ENCODE peak calls at places on chromosome 5, in seven cellular contexts. One of them, this sample, is unnamed.

GRCh38 chr5:16733597-16733996 is 116.8 kb upstream of the RETREG1 start:
- DNase-seq in GM06990: no peak
- DNase-seq in ascending aorta: no peak
- DNase-seq in lung: no peak
- DNase-seq in PC-9: no peak
- DNase-seq in fibroblast of lung: no peak
- DNase-seq in ovary: no peak
- DNase-seq in this sample: no peak

GRCh38 chr5:15105799-15106393 is 234.3 kb upstream of the ANKH start:
- DNase-seq in GM06990: peak
- DNase-seq in PC-9: peak
- DNase-seq in ascending aorta: no peak
- DNase-seq in lung: peak
- DNase-seq in ovary: no peak
- DNase-seq in fibroblast of lung: peak
- DNase-seq in this sample: peak

GRCh38 chr5:51383494-51384081 is 340 bp downstream of the ISL1 start:
- DNase-seq in ascending aorta: no peak
- DNase-seq in PC-9: no peak
- DNase-seq in fibroblast of lung: no peak
- DNase-seq in ovary: no peak
- DNase-seq in GM06990: no peak
- DNase-seq in lung: no peak
- DNase-seq in this sample: no peak

GRCh38 chr5:102628449-102629175 is 126.5 kb upstream of the PAM start:
- DNase-seq in ascending aorta: no peak
- DNase-seq in ovary: no peak
- DNase-seq in PC-9: peak
- DNase-seq in fibroblast of lung: peak
- DNase-seq in lung: no peak
- DNase-seq in GM06990: no peak
- DNase-seq in this sample: peak

GRCh38 chr5:139251281-139251687 is 42.3 kb upstream of the MATR3 start:
- DNase-seq in GM06990: peak
- DNase-seq in lung: no peak
- DNase-seq in PC-9: no peak
- DNase-seq in ovary: no peak
- DNase-seq in ascending aorta: no peak
- DNase-seq in fibroblast of lung: no peak
- DNase-seq in this sample: no peak

GRCh38 chr5:103461223-103461622 is 101.4 kb downstream of the NUDT12 start:
- DNase-seq in GM06990: no peak
- DNase-seq in PC-9: peak
- DNase-seq in lung: no peak
- DNase-seq in fibroblast of lung: no peak
- DNase-seq in ascending aorta: no peak
- DNase-seq in ovary: no peak
- DNase-seq in this sample: peak

GRCh38 chr5:117266237-117266725 is 691.7 kb upstream of the SEMA6A start:
- DNase-seq in GM06990: no peak
- DNase-seq in ovary: no peak
- DNase-seq in lung: no peak
- DNase-seq in fibroblast of lung: peak
- DNase-seq in PC-9: no peak
- DNase-seq in ascending aorta: no peak
- DNase-seq in this sample: no peak

GRCh38 chr5:160534125-160534524 is 112.5 kb downstream of the PTTG1 start:
- DNase-seq in ascending aorta: no peak
- DNase-seq in GM06990: no peak
- DNase-seq in ovary: no peak
- DNase-seq in lung: no peak
- DNase-seq in fibroblast of lung: no peak
- DNase-seq in PC-9: no peak
- DNase-seq in this sample: no peak

GRCh38 chr5:177085985-177086917 is at the start of gene FGFR4:
- DNase-seq in GM06990: no peak
- DNase-seq in lung: peak
- DNase-seq in ovary: peak
- DNase-seq in fibroblast of lung: peak
- DNase-seq in PC-9: peak
- DNase-seq in ascending aorta: no peak
- DNase-seq in this sample: no peak

GRCh38 chr5:151223447-151224264 is at the start of gene CCDC69:
- DNase-seq in lung: peak
- DNase-seq in PC-9: peak
- DNase-seq in GM06990: peak
- DNase-seq in ovary: peak
- DNase-seq in ascending aorta: no peak
- DNase-seq in fibroblast of lung: peak
- DNase-seq in this sample: no peak

GRCh38 chr5:130286971-130287370 is 382.7 kb downstream of the CHSY3 start:
- DNase-seq in GM06990: no peak
- DNase-seq in lung: no peak
- DNase-seq in ascending aorta: no peak
- DNase-seq in ovary: no peak
- DNase-seq in PC-9: no peak
- DNase-seq in fibroblast of lung: no peak
- DNase-seq in this sample: no peak

GRCh38 chr5:129377504-129377903 is 82.6 kb upstream of the ADAMTS19 start:
- DNase-seq in ovary: no peak
- DNase-seq in PC-9: no peak
- DNase-seq in GM06990: no peak
- DNase-seq in fibroblast of lung: no peak
- DNase-seq in lung: no peak
- DNase-seq in ascending aorta: no peak
- DNase-seq in this sample: no peak

GRCh38 chr5:54936201-54936600 is 49.2 kb downstream of the ESM1 start:
- DNase-seq in PC-9: no peak
- DNase-seq in fibroblast of lung: no peak
- DNase-seq in GM06990: no peak
- DNase-seq in lung: no peak
- DNase-seq in ovary: no peak
- DNase-seq in ascending aorta: no peak
- DNase-seq in this sample: no peak

GRCh38 chr5:37816331-37816730 is 23.5 kb downstream of the GDNF start:
- DNase-seq in ascending aorta: no peak
- DNase-seq in fibroblast of lung: no peak
- DNase-seq in PC-9: no peak
- DNase-seq in ovary: no peak
- DNase-seq in lung: no peak
- DNase-seq in GM06990: no peak
- DNase-seq in this sample: no peak

GRCh38 chr5:43804041-43804440 is 201.1 kb downstream of the NNT start:
- DNase-seq in PC-9: no peak
- DNase-seq in lung: no peak
- DNase-seq in ascending aorta: no peak
- DNase-seq in ovary: no peak
- DNase-seq in GM06990: no peak
- DNase-seq in fibroblast of lung: no peak
- DNase-seq in this sample: no peak

GRCh38 chr5:57032151-57032551 is 80.2 kb upstream of the MIER3 start:
- DNase-seq in ovary: no peak
- DNase-seq in fibroblast of lung: no peak
- DNase-seq in PC-9: peak
- DNase-seq in ascending aorta: no peak
- DNase-seq in lung: no peak
- DNase-seq in GM06990: no peak
- DNase-seq in this sample: no peak

GRCh38 chr5:118095100-118095499 is 893.2 kb downstream of the DTWD2 start:
- DNase-seq in lung: no peak
- DNase-seq in ascending aorta: no peak
- DNase-seq in ovary: no peak
- DNase-seq in PC-9: no peak
- DNase-seq in fibroblast of lung: no peak
- DNase-seq in GM06990: no peak
- DNase-seq in this sample: no peak

GRCh38 chr5:120464627-120465280 is 654 bp downstream of the PRR16 start:
- DNase-seq in ovary: no peak
- DNase-seq in fibroblast of lung: peak
- DNase-seq in GM06990: peak
- DNase-seq in lung: peak
- DNase-seq in PC-9: peak
- DNase-seq in ascending aorta: no peak
- DNase-seq in this sample: no peak

GRCh38 chr5:147387109-147387508 is 122.8 kb downstream of the DPYSL3 start:
- DNase-seq in PC-9: no peak
- DNase-seq in ascending aorta: no peak
- DNase-seq in GM06990: no peak
- DNase-seq in lung: no peak
- DNase-seq in ovary: no peak
- DNase-seq in fibroblast of lung: no peak
- DNase-seq in this sample: no peak

GRCh38 chr5:159393854-159394274 is 63.6 kb upstream of the IL12B start:
- DNase-seq in lung: no peak
- DNase-seq in ascending aorta: no peak
- DNase-seq in fibroblast of lung: no peak
- DNase-seq in PC-9: no peak
- DNase-seq in ovary: no peak
- DNase-seq in GM06990: no peak
- DNase-seq in this sample: no peak

GRCh38 chr5:68529581-68529980 is 314.0 kb downstream of the PIK3R1 start:
- DNase-seq in lung: no peak
- DNase-seq in fibroblast of lung: no peak
- DNase-seq in ascending aorta: no peak
- DNase-seq in ovary: no peak
- DNase-seq in PC-9: no peak
- DNase-seq in GM06990: no peak
- DNase-seq in this sample: no peak

GRCh38 chr5:153403470-153403869 is 87.0 kb upstream of the GRIA1 start:
- DNase-seq in GM06990: no peak
- DNase-seq in lung: no peak
- DNase-seq in fibroblast of lung: no peak
- DNase-seq in ovary: no peak
- DNase-seq in ascending aorta: no peak
- DNase-seq in PC-9: no peak
- DNase-seq in this sample: no peak
- H3K4me3 ChIP-seq in GM06990: no peak
- H3K4me3 ChIP-seq in lung: no peak
- H3K4me3 ChIP-seq in fibroblast of lung: no peak
- H3K4me3 ChIP-seq in ovary: no peak
- H3K4me3 ChIP-seq in ascending aorta: no peak
- H3K4me3 ChIP-seq in PC-9: no peak
- H3K4me3 ChIP-seq in this sample: no peak

GRCh38 chr5:171521219-171521633 is 101.8 kb downstream of the FGF18 start:
- DNase-seq in fibroblast of lung: peak
- DNase-seq in PC-9: peak
- DNase-seq in ascending aorta: no peak
- DNase-seq in lung: peak
- DNase-seq in ovary: peak
- DNase-seq in GM06990: no peak
- DNase-seq in this sample: peak
- TF ChIP-seq CTCF in fibroblast of lung: peak
- TF ChIP-seq CTCF in PC-9: peak
- TF ChIP-seq CTCF in ascending aorta: no peak
- TF ChIP-seq CTCF in lung: no peak
- TF ChIP-seq CTCF in ovary: no peak
- TF ChIP-seq CTCF in GM06990: no peak
- TF ChIP-seq CTCF in this sample: peak

DNA sequence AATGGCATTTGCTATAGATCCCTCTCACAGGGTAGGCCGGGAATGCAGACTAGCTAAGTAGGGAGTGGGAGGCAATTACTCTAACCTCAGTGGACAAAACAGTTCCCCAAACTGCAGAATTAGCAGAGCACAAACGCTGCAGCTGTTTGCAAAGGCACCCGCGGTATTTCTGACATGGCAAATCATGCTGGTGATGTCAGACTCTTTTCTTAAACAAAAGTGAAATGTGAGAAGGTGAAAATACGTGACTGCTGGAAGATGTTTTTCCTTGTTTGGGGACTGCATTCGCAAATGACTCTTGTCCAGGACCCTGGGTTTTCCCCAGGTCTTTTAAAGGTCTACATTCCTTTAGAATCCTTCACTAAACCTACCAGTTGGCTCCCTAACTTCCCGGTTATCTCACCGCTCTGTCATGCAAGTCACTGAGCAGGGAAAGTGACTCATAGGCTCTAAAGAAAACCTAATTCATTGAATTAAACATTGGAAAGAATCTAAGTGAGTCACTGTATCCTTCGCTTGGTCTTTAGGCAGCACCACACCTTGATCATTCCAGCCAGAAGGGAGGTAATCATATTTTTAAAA is 91.5 kb upstream of the DNAH5 start:
- DNase-seq in ascending aorta: no peak
- DNase-seq in lung: peak
- DNase-seq in ovary: no peak
- DNase-seq in fibroblast of lung: peak
- DNase-seq in GM06990: no peak
- DNase-seq in PC-9: peak
- DNase-seq in this sample: peak
- H3K4me3 ChIP-seq in ascending aorta: peak
- H3K4me3 ChIP-seq in lung: no peak
- H3K4me3 ChIP-seq in ovary: no peak
- H3K4me3 ChIP-seq in fibroblast of lung: no peak
- H3K4me3 ChIP-seq in GM06990: no peak
- H3K4me3 ChIP-seq in PC-9: peak
- H3K4me3 ChIP-seq in this sample: peak

DNA sequence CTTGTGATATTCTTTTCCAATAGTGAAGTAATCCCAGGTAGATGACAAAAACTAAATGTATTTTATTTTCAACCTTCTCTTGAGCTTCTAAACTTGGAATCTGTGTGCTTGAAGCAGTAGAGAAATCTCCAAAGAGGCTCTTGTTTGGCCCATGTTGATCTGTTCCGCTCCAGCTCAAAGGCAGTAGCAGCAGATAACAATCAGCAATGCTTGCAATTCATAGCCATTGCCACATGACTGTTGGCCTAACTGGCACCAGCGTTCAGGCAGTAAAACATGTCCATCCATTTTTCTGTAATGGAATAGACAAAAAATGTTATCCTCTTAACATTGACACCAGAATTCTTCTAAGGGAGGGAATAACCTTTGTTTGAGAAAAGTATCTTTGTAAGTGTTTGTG is 270.7 kb upstream of the MSX2 start:
- DNase-seq in ascending aorta: no peak
- DNase-seq in PC-9: no peak
- DNase-seq in fibroblast of lung: no peak
- DNase-seq in GM06990: no peak
- DNase-seq in lung: no peak
- DNase-seq in ovary: no peak
- DNase-seq in this sample: no peak
- TF ChIP-seq CTCF in ascending aorta: no peak
- TF ChIP-seq CTCF in PC-9: no peak
- TF ChIP-seq CTCF in fibroblast of lung: no peak
- TF ChIP-seq CTCF in GM06990: no peak
- TF ChIP-seq CTCF in lung: no peak
- TF ChIP-seq CTCF in ovary: no peak
- TF ChIP-seq CTCF in this sample: no peak

GRCh38 chr5:77663081-77663863 is 24.8 kb upstream of the OTP start:
- DNase-seq in lung: no peak
- DNase-seq in ovary: no peak
- DNase-seq in fibroblast of lung: no peak
- DNase-seq in GM06990: no peak
- DNase-seq in PC-9: no peak
- DNase-seq in ascending aorta: no peak
- DNase-seq in this sample: no peak

GRCh38 chr5:77658662-77659061 is 20.1 kb upstream of the OTP start:
- DNase-seq in lung: no peak
- DNase-seq in ovary: no peak
- DNase-seq in ascending aorta: no peak
- DNase-seq in PC-9: no peak
- DNase-seq in GM06990: no peak
- DNase-seq in fibroblast of lung: no peak
- DNase-seq in this sample: no peak

GRCh38 chr5:77662615-77663014 is 24.1 kb upstream of the OTP start:
- DNase-seq in ascending aorta: no peak
- DNase-seq in lung: no peak
- DNase-seq in fibroblast of lung: no peak
- DNase-seq in GM06990: peak
- DNase-seq in ovary: no peak
- DNase-seq in PC-9: no peak
- DNase-seq in this sample: no peak
- H3K4me3 ChIP-seq in ascending aorta: no peak
- H3K4me3 ChIP-seq in lung: no peak
- H3K4me3 ChIP-seq in fibroblast of lung: no peak
- H3K4me3 ChIP-seq in GM06990: no peak
- H3K4me3 ChIP-seq in ovary: no peak
- H3K4me3 ChIP-seq in PC-9: no peak
- H3K4me3 ChIP-seq in this sample: no peak

This sample was measured in HFF-Myc.